ENCODE peak calls at places on chromosomes 13 and 19, in eight cellular contexts. T, H, X, B, Y, I, E and L are unnamed samples.

GRCh38 chr13:75372517-75372916 is 109.5 kb downstream of the TBC1D4 start:
- DNase-seq in H (peak), B (peak), Y (no peak), E (no peak), X (no peak), I (no peak), T (peak), L (no peak)

GRCh38 chr19:40778865-40779284 is 828 bp downstream of the RAB4B start:
- DNase-seq in B (no peak), E (no peak), X (no peak), H (no peak), Y (no peak), T (no peak), I (no peak), L (no peak)

GRCh38 chr13:102650444-102650843 is 44.4 kb downstream of the METTL21C start:
- DNase-seq in Y (no peak), B (no peak), T (no peak), E (no peak), I (no peak), X (no peak), H (no peak), L (no peak)

GRCh38 chr19:16042533-16043085 is 33.7 kb upstream of the TPM4 start:
- DNase-seq in Y (no peak), T (no peak), H (no peak), I (no peak), E (no peak), B (peak), X (no peak), L (no peak)

GRCh38 chr19:53576941-53577653 is 39.2 kb downstream of the ZNF331 start:
- DNase-seq in X (no peak), B (no peak), H (no peak), I (no peak), E (no peak), Y (no peak), T (peak), L (no peak)

GRCh38 chr13:101434486-101434885 is 18.0 kb upstream of the ITGBL1 start:
- DNase-seq in B (no peak), X (no peak), I (no peak), E (no peak), T (no peak), H (no peak), Y (no peak), L (no peak)

GRCh38 chr19:55257461-55258411 is 1.1 kb downstream of the PPP6R1 start:
- DNase-seq in H (peak), Y (no peak), X (peak), T (peak), I (no peak), B (peak), E (no peak), L (no peak)

GRCh38 chr13:24267801-24268200 is 41.6 kb upstream of the C1QTNF9 start:
- DNase-seq in Y (no peak), I (no peak), E (no peak), B (no peak), X (no peak), T (no peak), H (no peak), L (no peak)

GRCh38 chr19:11984986-11985385 is 20.1 kb downstream of the ZNF763 start:
- DNase-seq in B (no peak), E (no peak), I (no peak), T (peak), H (peak), X (no peak), Y (no peak), L (no peak)

GRCh38 chr13:25169356-25169755 is 2.7 kb downstream of the AMER2 start:
- DNase-seq in I (no peak), B (no peak), Y (no peak), H (no peak), X (no peak), E (no peak), T (no peak), L (no peak)

GRCh38 chr19:18490719-18491118 is 31.2 kb downstream of the ELL start:
- DNase-seq in Y (no peak), H (no peak), B (no peak), X (no peak), E (no peak), I (no peak), T (no peak), L (no peak)

GRCh38 chr13:100234006-100234405 is 145.1 kb downstream of the PCCA start:
- DNase-seq in Y (no peak), X (no peak), I (no peak), T (no peak), H (no peak), B (no peak), E (no peak), L (no peak)

DNA sequence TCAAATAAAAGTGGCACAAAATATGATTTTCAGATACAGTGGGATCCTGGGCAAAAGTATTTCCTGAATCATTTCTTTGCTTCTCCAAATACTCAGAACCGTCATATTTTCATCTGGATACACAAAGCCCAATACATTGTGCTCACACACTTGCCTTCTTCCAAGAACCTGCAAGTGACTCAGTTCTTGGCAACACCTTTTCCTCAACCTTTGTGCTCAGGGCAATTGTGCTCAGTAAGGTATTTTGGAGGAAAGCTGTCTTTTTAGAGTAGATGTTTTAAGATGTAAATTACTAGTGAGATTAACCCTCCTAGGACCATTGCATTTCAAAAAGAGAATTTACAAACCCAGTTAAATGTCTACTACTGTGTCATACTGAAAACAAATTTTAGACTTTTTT is 233.5 kb downstream of the EFNB2 start:
- DNase-seq in T (peak), X (no peak), Y (no peak), I (no peak), E (no peak), H (no peak), B (no peak), L (no peak)
- H3K4me3 ChIP-seq in T (no peak), X (no peak), Y (no peak), I (no peak), E (no peak), H (no peak), B (no peak), L (no peak)

GRCh38 chr19:56595548-56595899 is 422 bp downstream of the ZNF71 start:
- DNase-seq in X (no peak), Y (no peak), E (no peak), T (no peak), B (peak), I (no peak), H (no peak), L (no peak)
- H3K27ac ChIP-seq in X (peak), Y (peak), E (peak), T (no peak), B (no peak), I (peak), H (no peak), L (no peak)

GRCh38 chr13:37806666-37807065 is 62.9 kb downstream of the TRPC4 start:
- DNase-seq in Y (no peak), H (no peak), B (no peak), X (no peak), T (no peak), I (no peak), E (no peak), L (no peak)
- TF ChIP-seq CTCF in Y (no peak), H (no peak), B (peak), X (no peak), T (peak), I (no peak), E (no peak), L (no peak)

GRCh38 chr13:40992678-40993077 is 26.4 kb downstream of the ELF1 start:
- DNase-seq in H (no peak), Y (no peak), X (no peak), I (no peak), B (no peak), T (no peak), E (no peak), L (no peak)
- H3K4me3 ChIP-seq in H (no peak), Y (no peak), X (no peak), I (no peak), B (no peak), T (no peak), E (no peak), L (no peak)

GRCh38 chr19:3985643-3986259 is 488 bp upstream of the EEF2 start:
- DNase-seq in X (no peak), I (no peak), Y (no peak), B (no peak), E (no peak), H (no peak), T (no peak), L (no peak)
- H3K27ac ChIP-seq in X (peak), I (peak), Y (peak), B (no peak), E (peak), H (peak), T (no peak), L (peak)

GRCh38 chr19:43430976-43431375 is 16.3 kb downstream of the TEX101 start:
- DNase-seq in I (no peak), X (no peak), T (no peak), B (no peak), E (no peak), Y (no peak), H (no peak), L (no peak)

GRCh38 chr19:43429395-43429794 is 14.7 kb downstream of the TEX101 start:
- DNase-seq in H (no peak), I (no peak), T (no peak), X (no peak), B (no peak), E (no peak), Y (no peak), L (no peak)

GRCh38 chr19:43432866-43433673 is 18.4 kb downstream of the TEX101 start:
- DNase-seq in H (peak), X (peak), Y (peak), T (peak), B (peak), E (peak), I (peak), L (no peak)

GRCh38 chr19:43433689-43434088 is 19.0 kb downstream of the TEX101 start:
- DNase-seq in X (no peak), B (no peak), Y (no peak), E (no peak), T (no peak), H (no peak), I (no peak), L (no peak)

GRCh38 chr19:43430142-43430710 is 15.5 kb downstream of the TEX101 start:
- DNase-seq in Y (no peak), I (no peak), E (no peak), H (no peak), B (no peak), T (peak), X (no peak), L (no peak)
- TF ChIP-seq CTCF in Y (no peak), I (no peak), E (no peak), H (no peak), B (peak), T (peak), X (no peak), L (no peak)

GRCh38 chr19:58056861-58057260 is 2.2 kb upstream of the ZNF135 start:
- DNase-seq in E (no peak), X (no peak), I (no peak), H (no peak), T (no peak), Y (no peak), B (no peak), L (no peak)

GRCh38 chr19:58059681-58060080 is 599 bp downstream of the ZNF135 start:
- DNase-seq in Y (no peak), I (no peak), B (no peak), T (peak), E (no peak), X (peak), H (no peak), L (no peak)

GRCh38 chr19:58059003-58059671 is at the start of gene ZNF135:
- DNase-seq in X (peak), T (peak), B (peak), E (peak), Y (peak), I (peak), H (peak), L (peak)

GRCh38 chr19:58058428-58058827 is 654 bp upstream of the ZNF135 start:
- DNase-seq in T (peak), B (no peak), H (peak), E (no peak), Y (no peak), I (no peak), X (no peak), L (no peak)

DNA sequence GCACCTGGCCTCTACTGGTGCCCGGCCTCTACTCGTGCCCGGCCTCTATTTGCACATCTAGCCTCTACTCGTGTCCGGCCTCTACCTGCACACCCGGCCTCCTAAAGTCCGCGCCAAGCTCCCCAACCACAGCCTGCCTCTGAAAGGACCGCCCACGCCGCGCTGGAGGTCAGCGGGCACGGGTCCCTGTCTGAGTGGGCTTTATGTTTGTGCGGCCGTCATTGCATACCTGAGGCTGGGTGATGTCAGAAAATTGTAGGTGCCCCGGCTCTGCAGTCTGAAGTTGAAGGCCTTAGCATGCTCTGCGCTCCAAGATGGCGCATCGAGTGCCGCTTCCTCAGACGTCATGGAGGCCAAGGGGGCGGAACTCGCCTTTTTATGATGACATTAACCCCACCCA is 1.1 kb downstream of the ZNF135 start:
- DNase-seq in Y (no peak), X (peak), E (no peak), I (no peak), B (no peak), H (no peak), T (no peak), L (no peak)
- H3K4me3 ChIP-seq in Y (peak), X (peak), E (peak), I (peak), B (no peak), H (no peak), T (peak), L (peak)

GRCh38 chr19:33302974-33303790 is 848 bp upstream of the CEBPA start:
- DNase-seq in I (peak), Y (peak), E (no peak), H (peak), B (peak), T (peak), X (peak), L (no peak)
- H3K27ac ChIP-seq in I (peak), Y (peak), E (peak), H (peak), B (no peak), T (no peak), X (peak), L (peak)